ENCODE peak calls at places on chromosomes 5 and 9, in eight cellular contexts. One of them, this sample, is unnamed.

GRCh38 chr5:52476346-52476745 is 311.4 kb upstream of the ITGA1 start:
- DNase-seq in HTR-8/SVneo: no peak
- DNase-seq in C1 segment of cervical spinal cord: no peak
- DNase-seq in NCI-H510A treated with DMSO at 0.1 percent for 48 hours: no peak
- DNase-seq in activated T-cell treated with anti-CD3 and anti-CD28 coated beads for 24 hours: no peak
- DNase-seq in activated CD8-positive, alpha-beta memory T cell treated with anti-CD3 and anti-CD28 coated beads for 1 hour: no peak
- DNase-seq in cardiac muscle cell: no peak
- DNase-seq in NCI-H1930: no peak
- DNase-seq in this sample: no peak

GRCh38 chr9:677461-678097 is 163.9 kb upstream of the DMRT1 start:
- DNase-seq in C1 segment of cervical spinal cord: peak
- DNase-seq in activated T-cell treated with anti-CD3 and anti-CD28 coated beads for 24 hours: no peak
- DNase-seq in NCI-H1930: no peak
- DNase-seq in activated CD8-positive, alpha-beta memory T cell treated with anti-CD3 and anti-CD28 coated beads for 1 hour: no peak
- DNase-seq in HTR-8/SVneo: no peak
- DNase-seq in NCI-H510A treated with DMSO at 0.1 percent for 48 hours: peak
- DNase-seq in cardiac muscle cell: no peak
- DNase-seq in this sample: no peak

GRCh38 chr9:86239053-86239770 is 20.2 kb downstream of the C9orf153 start:
- DNase-seq in HTR-8/SVneo: no peak
- DNase-seq in NCI-H1930: no peak
- DNase-seq in NCI-H510A treated with DMSO at 0.1 percent for 48 hours: no peak
- DNase-seq in C1 segment of cervical spinal cord: no peak
- DNase-seq in activated T-cell treated with anti-CD3 and anti-CD28 coated beads for 24 hours: no peak
- DNase-seq in activated CD8-positive, alpha-beta memory T cell treated with anti-CD3 and anti-CD28 coated beads for 1 hour: no peak
- DNase-seq in cardiac muscle cell: no peak
- DNase-seq in this sample: peak

GRCh38 chr9:13431137-13431536 is 151.6 kb upstream of the MPDZ start:
- DNase-seq in C1 segment of cervical spinal cord: peak
- DNase-seq in NCI-H510A treated with DMSO at 0.1 percent for 48 hours: no peak
- DNase-seq in HTR-8/SVneo: no peak
- DNase-seq in activated T-cell treated with anti-CD3 and anti-CD28 coated beads for 24 hours: no peak
- DNase-seq in NCI-H1930: no peak
- DNase-seq in activated CD8-positive, alpha-beta memory T cell treated with anti-CD3 and anti-CD28 coated beads for 1 hour: no peak
- DNase-seq in cardiac muscle cell: no peak
- DNase-seq in this sample: no peak

GRCh38 chr9:71506821-71507220 is 261.5 kb downstream of the CEMIP2 start:
- DNase-seq in activated CD8-positive, alpha-beta memory T cell treated with anti-CD3 and anti-CD28 coated beads for 1 hour: no peak
- DNase-seq in activated T-cell treated with anti-CD3 and anti-CD28 coated beads for 24 hours: no peak
- DNase-seq in C1 segment of cervical spinal cord: no peak
- DNase-seq in cardiac muscle cell: no peak
- DNase-seq in NCI-H1930: no peak
- DNase-seq in NCI-H510A treated with DMSO at 0.1 percent for 48 hours: no peak
- DNase-seq in HTR-8/SVneo: no peak
- DNase-seq in this sample: peak

GRCh38 chr5:140710899-140711552 is 10.8 kb downstream of the ZMAT2 start:
- DNase-seq in C1 segment of cervical spinal cord: peak
- DNase-seq in NCI-H1930: peak
- DNase-seq in activated CD8-positive, alpha-beta memory T cell treated with anti-CD3 and anti-CD28 coated beads for 1 hour: peak
- DNase-seq in cardiac muscle cell: peak
- DNase-seq in NCI-H510A treated with DMSO at 0.1 percent for 48 hours: peak
- DNase-seq in activated T-cell treated with anti-CD3 and anti-CD28 coated beads for 24 hours: peak
- DNase-seq in HTR-8/SVneo: peak
- DNase-seq in this sample: peak

GRCh38 chr9:134163374-134164196 is 779 bp downstream of the RNU6ATAC start:
- DNase-seq in HTR-8/SVneo: no peak
- DNase-seq in NCI-H1930: no peak
- DNase-seq in NCI-H510A treated with DMSO at 0.1 percent for 48 hours: peak
- DNase-seq in activated T-cell treated with anti-CD3 and anti-CD28 coated beads for 24 hours: peak
- DNase-seq in activated CD8-positive, alpha-beta memory T cell treated with anti-CD3 and anti-CD28 coated beads for 1 hour: peak
- DNase-seq in C1 segment of cervical spinal cord: peak
- DNase-seq in cardiac muscle cell: peak
- DNase-seq in this sample: peak

GRCh38 chr5:32522429-32523143 is 62.8 kb upstream of the SUB1 start:
- DNase-seq in HTR-8/SVneo: no peak
- DNase-seq in activated T-cell treated with anti-CD3 and anti-CD28 coated beads for 24 hours: no peak
- DNase-seq in NCI-H1930: no peak
- DNase-seq in C1 segment of cervical spinal cord: no peak
- DNase-seq in cardiac muscle cell: no peak
- DNase-seq in activated CD8-positive, alpha-beta memory T cell treated with anti-CD3 and anti-CD28 coated beads for 1 hour: no peak
- DNase-seq in NCI-H510A treated with DMSO at 0.1 percent for 48 hours: no peak
- DNase-seq in this sample: peak

GRCh38 chr5:151896041-151896691 is 28.5 kb downstream of the GLRA1 start:
- DNase-seq in HTR-8/SVneo: peak
- DNase-seq in C1 segment of cervical spinal cord: no peak
- DNase-seq in NCI-H510A treated with DMSO at 0.1 percent for 48 hours: no peak
- DNase-seq in activated T-cell treated with anti-CD3 and anti-CD28 coated beads for 24 hours: no peak
- DNase-seq in NCI-H1930: no peak
- DNase-seq in activated CD8-positive, alpha-beta memory T cell treated with anti-CD3 and anti-CD28 coated beads for 1 hour: no peak
- DNase-seq in cardiac muscle cell: no peak
- DNase-seq in this sample: peak

GRCh38 chr5:88660947-88661869 is 221.8 kb downstream of the MEF2C start:
- DNase-seq in C1 segment of cervical spinal cord: peak
- DNase-seq in cardiac muscle cell: peak
- DNase-seq in NCI-H510A treated with DMSO at 0.1 percent for 48 hours: peak
- DNase-seq in HTR-8/SVneo: peak
- DNase-seq in activated CD8-positive, alpha-beta memory T cell treated with anti-CD3 and anti-CD28 coated beads for 1 hour: no peak
- DNase-seq in NCI-H1930: peak
- DNase-seq in activated T-cell treated with anti-CD3 and anti-CD28 coated beads for 24 hours: no peak
- DNase-seq in this sample: peak

GRCh38 chr5:27708579-27708978 is 670.2 kb upstream of the CDH9 start:
- DNase-seq in NCI-H510A treated with DMSO at 0.1 percent for 48 hours: no peak
- DNase-seq in HTR-8/SVneo: peak
- DNase-seq in activated T-cell treated with anti-CD3 and anti-CD28 coated beads for 24 hours: no peak
- DNase-seq in C1 segment of cervical spinal cord: no peak
- DNase-seq in cardiac muscle cell: no peak
- DNase-seq in activated CD8-positive, alpha-beta memory T cell treated with anti-CD3 and anti-CD28 coated beads for 1 hour: no peak
- DNase-seq in NCI-H1930: no peak
- DNase-seq in this sample: peak

GRCh38 chr5:94266170-94266569 is 352.2 kb downstream of the KIAA0825 start:
- DNase-seq in NCI-H1930: no peak
- DNase-seq in C1 segment of cervical spinal cord: no peak
- DNase-seq in activated T-cell treated with anti-CD3 and anti-CD28 coated beads for 24 hours: no peak
- DNase-seq in cardiac muscle cell: no peak
- DNase-seq in HTR-8/SVneo: no peak
- DNase-seq in activated CD8-positive, alpha-beta memory T cell treated with anti-CD3 and anti-CD28 coated beads for 1 hour: no peak
- DNase-seq in NCI-H510A treated with DMSO at 0.1 percent for 48 hours: no peak
- DNase-seq in this sample: no peak

GRCh38 chr9:114430443-114430842 is 42.7 kb upstream of the AKNA start:
- DNase-seq in C1 segment of cervical spinal cord: no peak
- DNase-seq in cardiac muscle cell: no peak
- DNase-seq in activated CD8-positive, alpha-beta memory T cell treated with anti-CD3 and anti-CD28 coated beads for 1 hour: no peak
- DNase-seq in HTR-8/SVneo: no peak
- DNase-seq in NCI-H510A treated with DMSO at 0.1 percent for 48 hours: peak
- DNase-seq in activated T-cell treated with anti-CD3 and anti-CD28 coated beads for 24 hours: no peak
- DNase-seq in NCI-H1930: no peak
- DNase-seq in this sample: peak

GRCh38 chr5:80754900-80755299 is 100.1 kb upstream of the DHFR start:
- DNase-seq in C1 segment of cervical spinal cord: no peak
- DNase-seq in activated CD8-positive, alpha-beta memory T cell treated with anti-CD3 and anti-CD28 coated beads for 1 hour: no peak
- DNase-seq in NCI-H1930: no peak
- DNase-seq in NCI-H510A treated with DMSO at 0.1 percent for 48 hours: no peak
- DNase-seq in HTR-8/SVneo: no peak
- DNase-seq in activated T-cell treated with anti-CD3 and anti-CD28 coated beads for 24 hours: peak
- DNase-seq in cardiac muscle cell: no peak
- DNase-seq in this sample: no peak

GRCh38 chr9:14207352-14207995 is 106.5 kb downstream of the NFIB start:
- DNase-seq in NCI-H510A treated with DMSO at 0.1 percent for 48 hours: no peak
- DNase-seq in activated CD8-positive, alpha-beta memory T cell treated with anti-CD3 and anti-CD28 coated beads for 1 hour: no peak
- DNase-seq in NCI-H1930: no peak
- DNase-seq in HTR-8/SVneo: no peak
- DNase-seq in activated T-cell treated with anti-CD3 and anti-CD28 coated beads for 24 hours: no peak
- DNase-seq in C1 segment of cervical spinal cord: no peak
- DNase-seq in cardiac muscle cell: no peak
- DNase-seq in this sample: no peak

GRCh38 chr5:151492729-151493128 is 45.3 kb downstream of the SLC36A1 start:
- DNase-seq in C1 segment of cervical spinal cord: no peak
- DNase-seq in cardiac muscle cell: no peak
- DNase-seq in NCI-H1930: no peak
- DNase-seq in activated CD8-positive, alpha-beta memory T cell treated with anti-CD3 and anti-CD28 coated beads for 1 hour: no peak
- DNase-seq in NCI-H510A treated with DMSO at 0.1 percent for 48 hours: no peak
- DNase-seq in HTR-8/SVneo: peak
- DNase-seq in activated T-cell treated with anti-CD3 and anti-CD28 coated beads for 24 hours: no peak
- DNase-seq in this sample: peak

GRCh38 chr9:97591535-97591934 is 41.6 kb downstream of the TSTD2 start:
- DNase-seq in HTR-8/SVneo: no peak
- DNase-seq in NCI-H1930: no peak
- DNase-seq in cardiac muscle cell: no peak
- DNase-seq in activated T-cell treated with anti-CD3 and anti-CD28 coated beads for 24 hours: no peak
- DNase-seq in C1 segment of cervical spinal cord: no peak
- DNase-seq in activated CD8-positive, alpha-beta memory T cell treated with anti-CD3 and anti-CD28 coated beads for 1 hour: no peak
- DNase-seq in NCI-H510A treated with DMSO at 0.1 percent for 48 hours: no peak
- DNase-seq in this sample: no peak

GRCh38 chr5:145341842-145342241 is 493.3 kb downstream of the PRELID2 start:
- DNase-seq in cardiac muscle cell: no peak
- DNase-seq in activated CD8-positive, alpha-beta memory T cell treated with anti-CD3 and anti-CD28 coated beads for 1 hour: no peak
- DNase-seq in NCI-H510A treated with DMSO at 0.1 percent for 48 hours: no peak
- DNase-seq in C1 segment of cervical spinal cord: no peak
- DNase-seq in NCI-H1930: no peak
- DNase-seq in activated T-cell treated with anti-CD3 and anti-CD28 coated beads for 24 hours: no peak
- DNase-seq in HTR-8/SVneo: no peak
- DNase-seq in this sample: no peak

GRCh38 chr9:27437652-27438373 is 86.3 kb upstream of the IFNK start:
- DNase-seq in activated CD8-positive, alpha-beta memory T cell treated with anti-CD3 and anti-CD28 coated beads for 1 hour: no peak
- DNase-seq in NCI-H510A treated with DMSO at 0.1 percent for 48 hours: peak
- DNase-seq in activated T-cell treated with anti-CD3 and anti-CD28 coated beads for 24 hours: no peak
- DNase-seq in cardiac muscle cell: no peak
- DNase-seq in NCI-H1930: no peak
- DNase-seq in HTR-8/SVneo: no peak
- DNase-seq in C1 segment of cervical spinal cord: no peak
- DNase-seq in this sample: no peak

GRCh38 chr5:176660860-176661641 is 13.8 kb downstream of the TSPAN17 start:
- DNase-seq in activated T-cell treated with anti-CD3 and anti-CD28 coated beads for 24 hours: peak
- DNase-seq in NCI-H510A treated with DMSO at 0.1 percent for 48 hours: peak
- DNase-seq in NCI-H1930: peak
- DNase-seq in cardiac muscle cell: peak
- DNase-seq in activated CD8-positive, alpha-beta memory T cell treated with anti-CD3 and anti-CD28 coated beads for 1 hour: peak
- DNase-seq in C1 segment of cervical spinal cord: peak
- DNase-seq in HTR-8/SVneo: peak
- DNase-seq in this sample: peak

GRCh38 chr9:109745335-109746283 is 34.4 kb upstream of the PALM2AKAP2 start:
- DNase-seq in activated T-cell treated with anti-CD3 and anti-CD28 coated beads for 24 hours: no peak
- DNase-seq in C1 segment of cervical spinal cord: no peak
- DNase-seq in NCI-H1930: no peak
- DNase-seq in activated CD8-positive, alpha-beta memory T cell treated with anti-CD3 and anti-CD28 coated beads for 1 hour: no peak
- DNase-seq in NCI-H510A treated with DMSO at 0.1 percent for 48 hours: peak
- DNase-seq in cardiac muscle cell: peak
- DNase-seq in HTR-8/SVneo: no peak
- DNase-seq in this sample: peak

GRCh38 chr5:107380654-107381053 is 290.1 kb downstream of the EFNA5 start:
- DNase-seq in NCI-H1930: no peak
- DNase-seq in cardiac muscle cell: no peak
- DNase-seq in activated CD8-positive, alpha-beta memory T cell treated with anti-CD3 and anti-CD28 coated beads for 1 hour: no peak
- DNase-seq in C1 segment of cervical spinal cord: no peak
- DNase-seq in activated T-cell treated with anti-CD3 and anti-CD28 coated beads for 24 hours: no peak
- DNase-seq in HTR-8/SVneo: no peak
- DNase-seq in NCI-H510A treated with DMSO at 0.1 percent for 48 hours: no peak
- DNase-seq in this sample: no peak

GRCh38 chr5:55914971-55915370 is 63.8 kb downstream of the IL31RA start:
- DNase-seq in HTR-8/SVneo: no peak
- DNase-seq in C1 segment of cervical spinal cord: no peak
- DNase-seq in NCI-H1930: no peak
- DNase-seq in cardiac muscle cell: no peak
- DNase-seq in activated CD8-positive, alpha-beta memory T cell treated with anti-CD3 and anti-CD28 coated beads for 1 hour: no peak
- DNase-seq in activated T-cell treated with anti-CD3 and anti-CD28 coated beads for 24 hours: no peak
- DNase-seq in NCI-H510A treated with DMSO at 0.1 percent for 48 hours: no peak
- DNase-seq in this sample: no peak